ENCODE peak calls at places on chromosome 16, in seven cellular contexts. One of them, this sample, is unnamed.

GRCh38 chr16:10886739-10887269 is 9.8 kb downstream of the CIITA start:
- DNase-seq in EL: no peak
- DNase-seq in GM23248: no peak
- DNase-seq in activated CD4-positive, alpha-beta T cell treated with anti-CD3 and anti-CD28 coated beads, Interleukin-2, amount 10 ng/mL, durations not matched to agents 7 days and 5 days: no peak
- DNase-seq in cardiac muscle cell: no peak
- DNase-seq in GM23338: no peak
- DNase-seq in substantia nigra: no peak
- DNase-seq in this sample: no peak

GRCh38 chr16:87335306-87335967 is 18.2 kb upstream of the C16orf95 start:
- DNase-seq in cardiac muscle cell: no peak
- DNase-seq in GM23248: no peak
- DNase-seq in GM23338: no peak
- DNase-seq in EL: no peak
- DNase-seq in activated CD4-positive, alpha-beta T cell treated with anti-CD3 and anti-CD28 coated beads, Interleukin-2, amount 10 ng/mL, durations not matched to agents 7 days and 5 days: no peak
- DNase-seq in substantia nigra: no peak
- DNase-seq in this sample: no peak

GRCh38 chr16:83996481-83997252 is 28.6 kb downstream of the NECAB2 start:
- DNase-seq in activated CD4-positive, alpha-beta T cell treated with anti-CD3 and anti-CD28 coated beads, Interleukin-2, amount 10 ng/mL, durations not matched to agents 7 days and 5 days: no peak
- DNase-seq in GM23338: peak; percentile 39
- DNase-seq in GM23248: no peak
- DNase-seq in cardiac muscle cell: no peak
- DNase-seq in EL: no peak
- DNase-seq in substantia nigra: no peak
- DNase-seq in this sample: no peak

GRCh38 chr16:89581045-89581695 is 5.6 kb downstream of the CPNE7 start:
- DNase-seq in activated CD4-positive, alpha-beta T cell treated with anti-CD3 and anti-CD28 coated beads, Interleukin-2, amount 10 ng/mL, durations not matched to agents 7 days and 5 days: no peak
- DNase-seq in substantia nigra: no peak
- DNase-seq in GM23248: peak; percentile 99
- DNase-seq in EL: peak; percentile 100
- DNase-seq in GM23338: no peak
- DNase-seq in cardiac muscle cell: no peak
- DNase-seq in this sample: no peak

GRCh38 chr16:5504028-5504758 is 406.6 kb upstream of the EEF2KMT start:
- DNase-seq in GM23338: no peak
- DNase-seq in cardiac muscle cell: no peak
- DNase-seq in substantia nigra: peak; percentile 43
- DNase-seq in activated CD4-positive, alpha-beta T cell treated with anti-CD3 and anti-CD28 coated beads, Interleukin-2, amount 10 ng/mL, durations not matched to agents 7 days and 5 days: no peak
- DNase-seq in EL: no peak
- DNase-seq in GM23248: no peak
- DNase-seq in this sample: peak; percentile 33

GRCh38 chr16:55249361-55249760 is 74.6 kb upstream of the IRX6 start:
- DNase-seq in activated CD4-positive, alpha-beta T cell treated with anti-CD3 and anti-CD28 coated beads, Interleukin-2, amount 10 ng/mL, durations not matched to agents 7 days and 5 days: no peak
- DNase-seq in GM23338: no peak
- DNase-seq in cardiac muscle cell: no peak
- DNase-seq in substantia nigra: no peak
- DNase-seq in GM23248: no peak
- DNase-seq in EL: no peak
- DNase-seq in this sample: no peak

GRCh38 chr16:88686439-88687253 is at the start of gene SNAI3:
- DNase-seq in EL: peak; percentile 59
- DNase-seq in cardiac muscle cell: peak; percentile 92
- DNase-seq in GM23338: peak; percentile 96
- DNase-seq in activated CD4-positive, alpha-beta T cell treated with anti-CD3 and anti-CD28 coated beads, Interleukin-2, amount 10 ng/mL, durations not matched to agents 7 days and 5 days: peak; percentile 89
- DNase-seq in substantia nigra: peak; percentile 16
- DNase-seq in GM23248: peak; percentile 58
- DNase-seq in this sample: no peak

GRCh38 chr16:68331879-68332410 is 21.1 kb downstream of the PRMT7 start:
- DNase-seq in activated CD4-positive, alpha-beta T cell treated with anti-CD3 and anti-CD28 coated beads, Interleukin-2, amount 10 ng/mL, durations not matched to agents 7 days and 5 days: no peak
- DNase-seq in cardiac muscle cell: no peak
- DNase-seq in GM23338: no peak
- DNase-seq in GM23248: peak; percentile 68
- DNase-seq in substantia nigra: no peak
- DNase-seq in EL: peak; percentile 39
- DNase-seq in this sample: no peak

GRCh38 chr16:56956076-56956475 is 5.7 kb upstream of the CETP start:
- DNase-seq in GM23338: no peak
- DNase-seq in EL: no peak
- DNase-seq in GM23248: no peak
- DNase-seq in cardiac muscle cell: no peak
- DNase-seq in substantia nigra: no peak
- DNase-seq in activated CD4-positive, alpha-beta T cell treated with anti-CD3 and anti-CD28 coated beads, Interleukin-2, amount 10 ng/mL, durations not matched to agents 7 days and 5 days: no peak
- DNase-seq in this sample: no peak

GRCh38 chr16:77951788-77952187 is 70.6 kb upstream of the CLEC3A start:
- DNase-seq in activated CD4-positive, alpha-beta T cell treated with anti-CD3 and anti-CD28 coated beads, Interleukin-2, amount 10 ng/mL, durations not matched to agents 7 days and 5 days: no peak
- DNase-seq in cardiac muscle cell: peak; percentile 49
- DNase-seq in substantia nigra: no peak
- DNase-seq in EL: no peak
- DNase-seq in GM23338: peak; percentile 91
- DNase-seq in GM23248: no peak
- DNase-seq in this sample: no peak

GRCh38 chr16:57041182-57042156 is 50.9 kb upstream of the CPNE2 start:
- DNase-seq in GM23338: no peak
- DNase-seq in substantia nigra: no peak
- DNase-seq in EL: no peak
- DNase-seq in GM23248: no peak
- DNase-seq in activated CD4-positive, alpha-beta T cell treated with anti-CD3 and anti-CD28 coated beads, Interleukin-2, amount 10 ng/mL, durations not matched to agents 7 days and 5 days: peak; percentile 88
- DNase-seq in cardiac muscle cell: no peak
- DNase-seq in this sample: no peak

GRCh38 chr16:397135-397661 is at the start of gene NME4:
- DNase-seq in EL: peak; percentile 46
- DNase-seq in cardiac muscle cell: peak; percentile 69
- DNase-seq in activated CD4-positive, alpha-beta T cell treated with anti-CD3 and anti-CD28 coated beads, Interleukin-2, amount 10 ng/mL, durations not matched to agents 7 days and 5 days: no peak
- DNase-seq in substantia nigra: no peak
- DNase-seq in GM23338: peak; percentile 76
- DNase-seq in GM23248: peak; percentile 77
- DNase-seq in this sample: no peak

GRCh38 chr16:15599303-15600070 is 43.5 kb downstream of the MARF1 start:
- DNase-seq in activated CD4-positive, alpha-beta T cell treated with anti-CD3 and anti-CD28 coated beads, Interleukin-2, amount 10 ng/mL, durations not matched to agents 7 days and 5 days: no peak
- DNase-seq in substantia nigra: no peak
- DNase-seq in EL: peak; percentile 44
- DNase-seq in GM23338: no peak
- DNase-seq in cardiac muscle cell: no peak
- DNase-seq in GM23248: peak; percentile 14
- DNase-seq in this sample: no peak

This sample was measured in globus pallidus.